ENCODE peak calls at places on chromosomes 3 and 15, in eight cellular contexts. F, D, T, G, M, E, I and P are unnamed samples.

GRCh38 chr15:83747050-83747717 is 93.3 kb downstream of the ADAMTSL3 start:
- DNase-seq in F (peak; percentile 3), G (no peak), I (no peak), T (no peak), D (peak; percentile 51), M (no peak), E (no peak), P (no peak)

GRCh38 chr15:74866090-74866489 is 7.1 kb downstream of the SCAMP2 start:
- DNase-seq in G (no peak), T (no peak), E (no peak), F (no peak), I (no peak), M (no peak), D (no peak), P (peak; percentile 51)

GRCh38 chr3:64848822-64849221 is 161.0 kb upstream of the ADAMTS9 start:
- DNase-seq in M (no peak), F (no peak), E (no peak), D (no peak), I (peak; percentile 9), G (peak; percentile 26), T (no peak), P (no peak)

GRCh38 chr3:99777708-99778107 is 40.0 kb upstream of the CMSS1 start:
- DNase-seq in M (no peak), T (no peak), D (no peak), E (no peak), F (no peak), G (no peak), I (no peak), P (no peak)

GRCh38 chr3:41026394-41027177 is 172.7 kb upstream of the CTNNB1 start:
- DNase-seq in E (no peak), M (no peak), D (peak; percentile 15), F (no peak), I (peak; percentile 17), G (no peak), T (no peak), P (no peak)

GRCh38 chr15:35784745-35785144 is 238.8 kb upstream of the DPH6 start:
- DNase-seq in T (no peak), G (no peak), I (no peak), D (peak; percentile 40), F (no peak), M (no peak), E (no peak), P (no peak)

GRCh38 chr3:14622368-14622767 is 29.2 kb upstream of the CCDC174 start:
- DNase-seq in M (no peak), T (no peak), F (no peak), D (no peak), I (no peak), E (no peak), G (peak; percentile 69), P (no peak)

GRCh38 chr3:31407665-31408064 is 125.1 kb upstream of the STT3B start:
- DNase-seq in M (no peak), D (no peak), E (no peak), G (no peak), T (no peak), F (no peak), I (no peak), P (no peak)

GRCh38 chr3:61569856-61570255 is 8.5 kb downstream of the PTPRG start:
- DNase-seq in D (no peak), F (no peak), G (no peak), I (no peak), T (no peak), M (no peak), E (no peak), P (no peak)

GRCh38 chr3:78798266-78798832 is 969.4 kb downstream of the ROBO1 start:
- DNase-seq in T (no peak), D (no peak), E (no peak), I (no peak), M (no peak), F (no peak), G (no peak), P (no peak)

GRCh38 chr15:85411992-85412538 is 31.7 kb downstream of the AKAP13 start:
- DNase-seq in D (no peak), E (no peak), M (no peak), F (no peak), I (no peak), T (no peak), G (no peak), P (no peak)

GRCh38 chr3:81255463-81255862 is 506.0 kb downstream of the GBE1 start:
- DNase-seq in I (no peak), M (no peak), F (no peak), T (no peak), G (no peak), D (no peak), E (no peak), P (no peak)

GRCh38 chr3:113977822-113978221 is 30.0 kb downstream of the ZDHHC23 start:
- DNase-seq in E (no peak), D (no peak), I (no peak), T (no peak), G (no peak), M (no peak), F (no peak), P (no peak)

GRCh38 chr3:139538733-139539132 is 809 bp downstream of the RBP1 start:
- DNase-seq in F (no peak), M (no peak), T (no peak), E (no peak), I (peak; percentile 26), D (peak; percentile 54), G (no peak), P (no peak)

GRCh38 chr3:58635371-58636285 is 30.9 kb downstream of the FAM3D start:
- DNase-seq in F (no peak), E (no peak), M (no peak), D (peak; percentile 47), I (no peak), T (no peak), G (no peak), P (no peak)

GRCh38 chr3:197367081-197367780 is 68.8 kb upstream of the DLG1 start:
- DNase-seq in M (no peak), I (no peak), E (no peak), G (peak; percentile 74), T (no peak), F (no peak), D (peak; percentile 16), P (peak; percentile 92)

GRCh38 chr3:129417354-129417753 is 11.1 kb downstream of the EFCAB12 start:
- DNase-seq in T (no peak), M (no peak), F (no peak), E (no peak), I (no peak), G (no peak), D (no peak), P (no peak)

DNA sequence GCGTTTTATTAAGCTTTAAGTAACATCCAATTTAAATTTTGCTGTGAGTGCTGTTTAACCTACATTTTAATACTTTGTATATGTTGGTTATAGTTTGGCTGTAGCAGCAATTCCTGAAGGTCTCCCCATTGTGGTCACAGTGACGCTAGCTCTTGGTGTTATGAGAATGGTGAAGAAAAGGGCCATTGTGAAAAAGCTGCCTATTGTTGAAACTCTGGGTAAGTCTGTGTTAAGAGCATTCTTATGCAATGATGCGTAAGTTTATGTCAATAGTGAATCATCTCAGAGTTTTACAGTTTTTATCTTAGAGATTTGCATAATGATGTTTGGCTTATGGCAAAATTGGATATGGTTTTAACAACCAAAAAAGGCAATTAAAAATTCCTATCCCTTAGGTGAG is 62.7 kb downstream of the ASTE1 start:
- DNase-seq in F (peak; percentile 73), T (no peak), I (no peak), G (no peak), D (peak; percentile 50), E (no peak), M (no peak), P (no peak)
- TF ChIP-seq POLR2AphosphoS5 in F (no peak), T (no peak), I (no peak), G (no peak), D (no peak), E (no peak), M (no peak), P (no peak)

GRCh38 chr3:186589856-186590579 is 19.5 kb downstream of the DNAJB11 start:
- DNase-seq in F (peak; percentile 34), M (no peak), I (no peak), E (no peak), T (no peak), G (no peak), D (no peak), P (no peak)
- H3K27ac ChIP-seq in F (peak overlapping the region; percentile 8), M (no peak overlapping the region), I (no peak overlapping the region), E (no peak overlapping the region), T (no peak overlapping the region), G (no peak overlapping the region), D (peak overlapping the region; percentile 55), P (no peak overlapping the region)

GRCh38 chr3:97579365-97579764 is 185.2 kb upstream of the ARL6 start:
- DNase-seq in F (no peak), T (no peak), E (no peak), M (no peak), G (no peak), D (no peak), I (no peak), P (no peak)
- TF ChIP-seq CTCF in F (no peak), T (no peak), E (no peak), M (no peak), G (no peak), D (no peak), I (no peak), P (no peak)

GRCh38 chr15:80459380-80459779 is 55.2 kb downstream of the ARNT2 start:
- DNase-seq in T (no peak), M (no peak), D (no peak), E (no peak), F (no peak), I (no peak), G (no peak), P (no peak)

GRCh38 chr15:80455051-80455648 is 51.0 kb downstream of the ARNT2 start:
- DNase-seq in G (no peak), E (no peak), F (no peak), I (no peak), T (no peak), M (no peak), D (no peak), P (no peak)

GRCh38 chr15:80456517-80457497 is 52.6 kb downstream of the ARNT2 start:
- DNase-seq in I (no peak), G (no peak), E (no peak), F (no peak), D (no peak), T (no peak), M (no peak), P (no peak)

GRCh38 chr15:80457896-80458295 is 53.7 kb downstream of the ARNT2 start:
- DNase-seq in T (no peak), G (no peak), M (no peak), F (no peak), I (no peak), E (no peak), D (peak; percentile 27), P (no peak)

DNA sequence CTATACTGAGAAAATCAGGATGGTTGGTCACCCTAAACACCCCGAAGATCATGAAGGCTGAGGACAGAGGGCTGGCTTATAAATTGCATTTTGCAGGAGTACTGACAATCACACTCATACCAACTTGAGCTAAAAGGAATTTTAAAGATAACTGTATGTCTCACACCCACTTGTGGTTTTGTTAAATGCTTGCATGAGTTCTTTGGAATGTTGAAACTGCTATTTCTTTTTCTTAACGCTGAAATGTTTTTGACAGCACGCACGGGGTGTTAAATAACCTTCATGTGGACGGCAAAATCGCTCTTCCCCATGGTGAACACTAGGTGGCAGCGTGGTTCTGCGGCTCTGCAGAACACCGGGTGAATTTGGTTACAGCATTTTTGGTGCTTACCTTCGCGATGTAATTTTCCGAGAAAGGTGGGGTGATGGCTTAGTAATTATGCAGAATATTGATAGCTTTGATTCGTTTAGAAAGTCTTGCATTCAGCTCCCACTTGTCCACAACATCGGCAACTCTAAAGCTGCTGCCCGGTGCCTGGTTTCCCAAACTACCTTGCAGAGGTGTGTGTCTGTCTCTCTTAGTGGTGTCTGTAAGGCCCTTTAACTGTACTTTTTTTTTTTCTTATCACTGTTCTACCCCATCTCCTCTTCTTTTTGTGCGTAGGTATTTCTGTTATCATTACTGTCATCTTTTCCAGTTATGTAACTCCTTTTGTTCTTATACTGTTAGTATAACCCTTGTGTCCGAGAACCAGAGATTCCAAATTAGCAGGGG is 51.7 kb downstream of the ARNT2 start:
- DNase-seq in F (peak; percentile 44), G (peak; percentile 56), T (no peak), E (no peak), D (peak; percentile 82), M (no peak), I (peak; percentile 42), P (no peak)
- TF ChIP-seq POLR2AphosphoS5 in F (no peak), G (peak; percentile 28), T (no peak), E (no peak), D (no peak), M (no peak), I (no peak), P (no peak)